ENCODE peak calls at places on chromosomes 12 and 14, in seven cellular contexts. S is NCI-H2171; F is G401; Z is uterus; T is stimulated activated CD8-positive, alpha-beta memory T cell treated with anti-CD3 and anti-CD28 coated beads, Interleukin-12 subunit alpha, Interleukin-12 subunit beta, amount 100 ng/mL, for 1 hour; W is activated naive CD4-positive, alpha-beta T cell treated with Interleukin-2 at 50 U/mL for 16 hours; A is activated CD4-positive, alpha-beta T cell treated with anti-CD3 and anti-CD28 coated beads, Interleukin-2, amount 50 U/mL, for 1 hour. R is an unnamed sample.

GRCh38 chr14:95043314-95043713 is 114.0 kb downstream of the DICER1 start:
- DNase-seq in T (no peak), F (no peak), A (no peak), W (no peak), S (no peak), Z (no peak), R (no peak)

GRCh38 chr12:76866146-76866545 is 12.7 kb downstream of the CSRP2 start:
- DNase-seq in T (no peak), A (no peak), S (peak), F (no peak), Z (no peak), W (no peak), R (no peak)

GRCh38 chr14:66056268-66056907 is 429.8 kb upstream of the CCDC196 start:
- DNase-seq in Z (no peak), S (no peak), W (no peak), F (no peak), T (no peak), A (no peak), R (no peak)

GRCh38 chr12:55634186-55634585 is 2.5 kb upstream of the OR10P1 start:
- DNase-seq in W (no peak), Z (no peak), F (no peak), A (no peak), S (no peak), T (no peak), R (no peak)

GRCh38 chr14:73261520-73262426 is 24.5 kb downstream of the PAPLN start:
- DNase-seq in A (no peak), T (no peak), F (no peak), Z (no peak), W (no peak), S (no peak), R (no peak)

GRCh38 chr12:76451528-76451927 is 103.3 kb upstream of the BBS10 start:
- DNase-seq in T (no peak), W (no peak), F (no peak), S (no peak), A (no peak), Z (no peak), R (no peak)

GRCh38 chr12:89695830-89696229 is 12.8 kb downstream of the ATP2B1 start:
- DNase-seq in S (no peak), A (no peak), T (no peak), W (no peak), F (peak), Z (no peak), R (no peak)

GRCh38 chr14:20468773-20469241 is 399 bp upstream of the PNP start:
- DNase-seq in W (no peak), T (no peak), A (no peak), Z (peak), F (no peak), S (no peak), R (peak)

GRCh38 chr12:12791756-12792346 is 6.4 kb downstream of the APOLD1 start:
- DNase-seq in F (peak), W (no peak), T (no peak), Z (no peak), A (no peak), S (no peak), R (peak)

GRCh38 chr14:22231022-22231421 is 358.0 kb downstream of the DAD1 start:
- DNase-seq in Z (no peak), A (no peak), F (no peak), W (no peak), S (no peak), T (no peak), R (no peak)

GRCh38 chr12:123111498-123112165 is 39.3 kb downstream of the PITPNM2 start:
- DNase-seq in Z (no peak), F (no peak), T (no peak), A (no peak), W (no peak), S (no peak), R (no peak)

GRCh38 chr12:28539691-28540323 is 349.6 kb downstream of the CCDC91 start:
- DNase-seq in F (no peak), W (no peak), S (no peak), T (no peak), Z (no peak), A (no peak), R (no peak)

GRCh38 chr12:49966511-49967041 is 4.9 kb downstream of the AQP5 start:
- DNase-seq in S (no peak), A (no peak), F (no peak), W (no peak), T (no peak), Z (no peak), R (no peak)

GRCh38 chr12:11757095-11757494 is 107.6 kb downstream of the ETV6 start:
- DNase-seq in A (no peak), W (no peak), S (no peak), Z (peak), T (no peak), F (no peak), R (no peak)

GRCh38 chr14:60657609-60657983 is 8.3 kb upstream of the SIX1 start:
- DNase-seq in A (no peak), T (no peak), W (no peak), S (no peak), F (no peak), Z (no peak), R (no peak)